ENCODE peak calls at places on chromosomes 6 and 20, in six cellular contexts. J is mesenchymal stem cell, D is mesendoderm, R is IMR-90, X is H9, E is H1. C is an unnamed sample.

GRCh38 chr20:62697468-62697912 is 11.1 kb upstream of the NTSR1 start:
- DNase-seq in X (no peak), R (no peak), E (no peak), D (no peak), J (no peak), C (no peak)

GRCh38 chr20:21360686-21361085 is 36.6 kb downstream of the NKX2-4 start:
- DNase-seq in D (no peak), E (no peak), R (peak; percentile 40), X (no peak), J (peak; percentile 71), C (no peak)

GRCh38 chr20:34938466-34939163 is 17.0 kb downstream of the GSS start:
- DNase-seq in E (no peak), R (no peak), J (no peak), D (no peak), X (no peak), C (no peak)

GRCh38 chr20:63416631-63417030 is 55.5 kb upstream of the CHRNA4 start:
- DNase-seq in E (no peak), J (no peak), R (no peak), X (no peak), D (no peak), C (no peak)

GRCh38 chr6:159108438-159108985 is 60.7 kb upstream of the FNDC1 start:
- DNase-seq in D (no peak), X (no peak), J (no peak), R (no peak), E (no peak), C (no peak)

GRCh38 chr20:20364016-20364746 is 3.7 kb upstream of the INSM1 start:
- DNase-seq in D (peak; percentile 88), E (no peak), J (no peak), X (peak; percentile 78), R (no peak), C (peak; percentile 58)

GRCh38 chr6:158220786-158221442 is 52.8 kb downstream of the GTF2H5 start:
- DNase-seq in D (peak; percentile 83), R (peak; percentile 78), X (peak; percentile 91), J (peak; percentile 78), E (peak; percentile 58), C (peak; percentile 67)

GRCh38 chr6:35920793-35921732 is at the start of gene SRPK1:
- DNase-seq in D (peak; percentile 93), E (peak; percentile 77), J (peak; percentile 81), R (peak; percentile 74), X (peak; percentile 95), C (peak; percentile 90)

GRCh38 chr20:24630486-24631172 is 161.2 kb downstream of the SYNDIG1 start:
- DNase-seq in J (no peak), R (no peak), D (no peak), E (no peak), X (no peak), C (no peak)

GRCh38 chr20:3815703-3816315 is 4.5 kb upstream of the AP5S1 start:
- DNase-seq in D (no peak), J (no peak), X (no peak), R (no peak), E (no peak), C (no peak)

GRCh38 chr6:100470721-100471120 is 6.0 kb upstream of the SIM1 start:
- DNase-seq in J (no peak), R (no peak), X (no peak), E (no peak), D (no peak), C (no peak)

GRCh38 chr6:30763618-30764489 is 19.5 kb upstream of the IER3 start:
- DNase-seq in X (peak; percentile 59), E (no peak), R (peak; percentile 54), J (peak; percentile 41), D (peak; percentile 97), C (no peak)

GRCh38 chr20:1618954-1619550 is 757 bp downstream of the SIRPB1 start:
- DNase-seq in R (peak; percentile 0), E (no peak), X (no peak), J (no peak), D (no peak), C (no peak)

GRCh38 chr20:42646250-42646649 is 543.5 kb downstream of the PTPRT start:
- DNase-seq in J (no peak), E (no peak), D (no peak), X (no peak), R (no peak), C (no peak)

GRCh38 chr20:24910461-24910860 is 38.6 kb upstream of the CST7 start:
- DNase-seq in E (no peak), J (no peak), D (no peak), X (no peak), R (no peak), C (no peak)

GRCh38 chr6:148758492-148758891 is 11.7 kb downstream of the UST start:
- DNase-seq in R (no peak), E (no peak), J (no peak), X (no peak), D (no peak), C (no peak)

DNA sequence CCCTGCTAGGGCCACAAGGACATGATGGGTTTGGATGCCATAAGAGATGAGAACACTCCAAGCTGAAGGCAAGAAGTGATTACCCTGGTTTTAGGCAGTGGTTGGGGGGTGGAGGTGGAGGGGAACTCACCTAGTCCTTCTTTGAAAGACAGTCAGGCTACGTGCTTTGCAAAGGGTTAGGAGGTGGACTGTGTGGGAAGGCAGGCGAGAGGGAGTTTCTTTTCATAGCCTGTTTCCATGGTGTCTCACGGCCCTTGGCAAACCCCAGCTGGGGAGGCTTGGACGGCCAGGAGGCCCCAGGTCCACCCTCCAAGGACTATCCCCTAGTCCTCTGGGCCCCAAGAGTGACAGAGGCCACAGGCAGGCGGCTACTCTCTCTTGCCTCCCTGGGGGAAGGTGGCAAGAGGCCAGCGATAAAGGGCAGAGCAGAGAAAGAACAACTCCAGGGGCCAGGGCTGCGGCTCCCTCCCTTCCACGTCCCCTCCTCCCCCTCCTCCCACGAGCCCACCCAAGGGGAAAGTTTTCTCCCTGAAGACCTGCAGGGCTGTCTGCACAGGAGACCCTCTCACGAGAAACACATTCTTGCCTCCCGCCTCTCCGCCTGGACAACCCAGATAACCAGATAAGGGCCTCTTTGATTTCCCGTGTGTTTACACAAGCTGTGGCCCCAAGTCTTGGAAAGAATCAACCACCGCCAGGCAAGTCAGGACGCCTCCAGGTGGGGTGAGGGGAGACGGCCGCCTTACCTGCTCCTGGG is 74.4 kb downstream of the NOL4L start:
- DNase-seq in J (no peak), D (peak; percentile 50), R (no peak), E (no peak), X (peak; percentile 31), C (no peak)
- H3K4ac ChIP-seq in J (no peak overlapping the region), D (no peak overlapping the region), R (no peak overlapping the region), E (no peak overlapping the region), X (no peak overlapping the region), C (no peak overlapping the region)

GRCh38 chr20:51788822-51789221 is 13.5 kb downstream of the SALL4 start:
- DNase-seq in E (no peak), R (no peak), D (no peak), J (no peak), X (no peak), C (no peak)
- H2BK15ac ChIP-seq in E (no peak overlapping the region), R (no peak overlapping the region), D (no peak overlapping the region), J (no peak overlapping the region), X (no peak overlapping the region), C (no peak overlapping the region)

GRCh38 chr6:71588490-71588889 is 297.9 kb upstream of the RIMS1 start:
- DNase-seq in J (no peak), D (no peak), R (no peak), X (peak; percentile 29), E (no peak), C (no peak)

GRCh38 chr6:71589254-71589653 is 297.1 kb upstream of the RIMS1 start:
- DNase-seq in R (no peak), E (no peak), X (no peak), J (no peak), D (no peak), C (no peak)

GRCh38 chr6:71592641-71593040 is 293.7 kb upstream of the RIMS1 start:
- DNase-seq in E (no peak), D (no peak), R (no peak), X (no peak), J (no peak), C (no peak)
- H3K4ac ChIP-seq in E (no peak overlapping the region), D (no peak overlapping the region), R (no peak overlapping the region), X (no peak overlapping the region), J (no peak overlapping the region), C (no peak overlapping the region)

GRCh38 chr6:49321673-49322072 is 141.4 kb downstream of the MMUT start:
- DNase-seq in D (no peak), X (no peak), E (no peak), R (no peak), J (no peak), C (no peak)
- H2BK15ac ChIP-seq in D (no peak overlapping the region), X (no peak overlapping the region), E (no peak overlapping the region), R (no peak overlapping the region), J (no peak overlapping the region), C (no peak overlapping the region)

GRCh38 chr6:10425177-10425972 is 10.5 kb upstream of the TFAP2A start:
- DNase-seq in J (no peak), E (no peak), R (no peak), D (peak; percentile 70), X (no peak), C (no peak)
- H3K4ac ChIP-seq in J (no peak overlapping the region), E (no peak overlapping the region), R (no peak overlapping the region), D (peak overlapping the region; percentile 38), X (no peak overlapping the region), C (no peak overlapping the region)

GRCh38 chr20:18254615-18255014 is 33.7 kb upstream of the ZNF133 start:
- DNase-seq in R (no peak), J (no peak), E (no peak), D (no peak), X (no peak), C (no peak)
- H2BK15ac ChIP-seq in R (no peak overlapping the region), J (no peak overlapping the region), E (no peak overlapping the region), D (no peak overlapping the region), X (no peak overlapping the region), C (no peak overlapping the region)

GRCh38 chr20:48524582-48524981 is 303.2 kb downstream of the PREX1 start:
- DNase-seq in D (no peak), R (no peak), J (no peak), X (no peak), E (no peak), C (no peak)

GRCh38 chr20:48527771-48528170 is 300.0 kb downstream of the PREX1 start:
- DNase-seq in X (no peak), D (no peak), J (no peak), R (no peak), E (no peak), C (no peak)

GRCh38 chr20:48528346-48528745 is 299.5 kb downstream of the PREX1 start:
- DNase-seq in E (no peak), D (no peak), R (no peak), J (no peak), X (no peak), C (no peak)

GRCh38 chr20:48525400-48525799 is 302.4 kb downstream of the PREX1 start:
- DNase-seq in D (no peak), E (no peak), X (no peak), J (no peak), R (no peak), C (no peak)

GRCh38 chr20:48526936-48527335 is 300.9 kb downstream of the PREX1 start:
- DNase-seq in X (no peak), R (no peak), D (no peak), E (no peak), J (no peak), C (no peak)
- H3K4ac ChIP-seq in X (no peak overlapping the region), R (no peak overlapping the region), D (no peak overlapping the region), E (no peak overlapping the region), J (no peak overlapping the region), C (no peak overlapping the region)

DNA sequence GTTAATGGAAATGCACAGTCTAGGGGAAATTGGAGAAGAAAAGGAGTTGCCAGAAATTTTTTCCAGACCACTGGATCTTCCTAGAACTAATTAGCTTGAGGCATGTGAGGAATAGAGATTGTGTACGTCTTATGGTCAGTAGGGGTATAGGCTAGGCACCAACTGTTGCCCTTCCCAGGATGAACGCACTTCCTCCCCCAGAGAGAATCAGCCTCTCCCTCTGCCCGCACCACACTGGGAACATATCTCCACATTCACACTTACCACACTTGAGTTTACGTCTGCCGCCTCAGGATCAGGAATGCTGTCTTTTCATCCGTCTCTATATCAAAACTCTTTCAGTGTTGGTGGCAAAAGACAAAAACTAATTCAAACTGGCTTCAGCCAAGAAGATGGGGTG is 67.8 kb upstream of the E2F3 start:
- DNase-seq in D (no peak), X (no peak), R (no peak), E (no peak), J (no peak), C (no peak)
- H2BK15ac ChIP-seq in D (no peak overlapping the region), X (no peak overlapping the region), R (no peak overlapping the region), E (no peak overlapping the region), J (no peak overlapping the region), C (no peak overlapping the region)